ENCODE peak calls at places on chromosomes 12 and 14, in ten cellular contexts. One of them, this sample, is unnamed.

GRCh38 chr12:21026302-21026701 is 104.7 kb upstream of the SLCO1B1 start:
- DNase-seq in GM03348: no peak
- DNase-seq in tibial artery: no peak
- DNase-seq in activated CD8-positive, alpha-beta memory T cell treated with anti-CD3 and anti-CD28 coated beads for 24 hours: no peak
- DNase-seq in SW480: no peak
- DNase-seq in AG04450: no peak
- DNase-seq in midbrain: no peak
- DNase-seq in activated T-cell treated with anti-CD3 and anti-CD28 coated beads for 24 hours: no peak
- DNase-seq in ecto neural progenitor cell: no peak
- DNase-seq in left ventricle myocardium inferior: no peak
- DNase-seq in this sample: no peak

GRCh38 chr12:2934371-2934770 is 24.8 kb upstream of the TEAD4 start:
- DNase-seq in SW480: no peak
- DNase-seq in activated CD8-positive, alpha-beta memory T cell treated with anti-CD3 and anti-CD28 coated beads for 24 hours: no peak
- DNase-seq in midbrain: no peak
- DNase-seq in activated T-cell treated with anti-CD3 and anti-CD28 coated beads for 24 hours: no peak
- DNase-seq in left ventricle myocardium inferior: no peak
- DNase-seq in ecto neural progenitor cell: no peak
- DNase-seq in AG04450: no peak
- DNase-seq in GM03348: no peak
- DNase-seq in tibial artery: no peak
- DNase-seq in this sample: no peak

GRCh38 chr14:93013368-93013719 is 90.4 kb downstream of the CHGA start:
- DNase-seq in tibial artery: peak
- DNase-seq in activated CD8-positive, alpha-beta memory T cell treated with anti-CD3 and anti-CD28 coated beads for 24 hours: no peak
- DNase-seq in left ventricle myocardium inferior: no peak
- DNase-seq in AG04450: no peak
- DNase-seq in midbrain: no peak
- DNase-seq in SW480: peak
- DNase-seq in activated T-cell treated with anti-CD3 and anti-CD28 coated beads for 24 hours: no peak
- DNase-seq in GM03348: peak
- DNase-seq in ecto neural progenitor cell: no peak
- DNase-seq in this sample: no peak

GRCh38 chr14:71363961-71364360 is 456.7 kb downstream of the PCNX1 start:
- DNase-seq in activated T-cell treated with anti-CD3 and anti-CD28 coated beads for 24 hours: no peak
- DNase-seq in ecto neural progenitor cell: no peak
- DNase-seq in midbrain: no peak
- DNase-seq in activated CD8-positive, alpha-beta memory T cell treated with anti-CD3 and anti-CD28 coated beads for 24 hours: no peak
- DNase-seq in SW480: no peak
- DNase-seq in left ventricle myocardium inferior: no peak
- DNase-seq in GM03348: peak
- DNase-seq in tibial artery: no peak
- DNase-seq in AG04450: no peak
- DNase-seq in this sample: no peak

GRCh38 chr12:96170762-96171161 is 23.4 kb upstream of the ELK3 start:
- DNase-seq in midbrain: peak
- DNase-seq in tibial artery: no peak
- DNase-seq in left ventricle myocardium inferior: no peak
- DNase-seq in ecto neural progenitor cell: no peak
- DNase-seq in activated CD8-positive, alpha-beta memory T cell treated with anti-CD3 and anti-CD28 coated beads for 24 hours: no peak
- DNase-seq in activated T-cell treated with anti-CD3 and anti-CD28 coated beads for 24 hours: no peak
- DNase-seq in GM03348: no peak
- DNase-seq in SW480: no peak
- DNase-seq in AG04450: no peak
- DNase-seq in this sample: no peak

GRCh38 chr12:47818701-47819543 is 781 bp downstream of the HDAC7 start:
- DNase-seq in ecto neural progenitor cell: peak
- DNase-seq in AG04450: no peak
- DNase-seq in SW480: peak
- DNase-seq in GM03348: peak
- DNase-seq in midbrain: peak
- DNase-seq in left ventricle myocardium inferior: peak
- DNase-seq in activated T-cell treated with anti-CD3 and anti-CD28 coated beads for 24 hours: no peak
- DNase-seq in tibial artery: peak
- DNase-seq in activated CD8-positive, alpha-beta memory T cell treated with anti-CD3 and anti-CD28 coated beads for 24 hours: peak
- DNase-seq in this sample: no peak

GRCh38 chr12:55972906-55973597 is 826 bp upstream of the RAB5B start:
- DNase-seq in AG04450: no peak
- DNase-seq in ecto neural progenitor cell: no peak
- DNase-seq in tibial artery: no peak
- DNase-seq in SW480: peak
- DNase-seq in midbrain: no peak
- DNase-seq in left ventricle myocardium inferior: no peak
- DNase-seq in GM03348: no peak
- DNase-seq in activated CD8-positive, alpha-beta memory T cell treated with anti-CD3 and anti-CD28 coated beads for 24 hours: peak
- DNase-seq in activated T-cell treated with anti-CD3 and anti-CD28 coated beads for 24 hours: no peak
- DNase-seq in this sample: no peak

GRCh38 chr14:30547388-30548048 is 11.4 kb upstream of the G2E3 start:
- DNase-seq in AG04450: no peak
- DNase-seq in ecto neural progenitor cell: no peak
- DNase-seq in tibial artery: no peak
- DNase-seq in SW480: no peak
- DNase-seq in GM03348: no peak
- DNase-seq in left ventricle myocardium inferior: no peak
- DNase-seq in midbrain: no peak
- DNase-seq in activated CD8-positive, alpha-beta memory T cell treated with anti-CD3 and anti-CD28 coated beads for 24 hours: no peak
- DNase-seq in activated T-cell treated with anti-CD3 and anti-CD28 coated beads for 24 hours: no peak
- DNase-seq in this sample: no peak

GRCh38 chr14:75334191-75335051 is 55.8 kb downstream of the FOS start:
- DNase-seq in SW480: no peak
- DNase-seq in left ventricle myocardium inferior: peak
- DNase-seq in AG04450: no peak
- DNase-seq in tibial artery: peak
- DNase-seq in activated T-cell treated with anti-CD3 and anti-CD28 coated beads for 24 hours: peak
- DNase-seq in GM03348: peak
- DNase-seq in activated CD8-positive, alpha-beta memory T cell treated with anti-CD3 and anti-CD28 coated beads for 24 hours: peak
- DNase-seq in ecto neural progenitor cell: no peak
- DNase-seq in midbrain: no peak
- DNase-seq in this sample: peak

GRCh38 chr14:99280041-99280731 is 8.2 kb upstream of the BCL11B start:
- DNase-seq in activated CD8-positive, alpha-beta memory T cell treated with anti-CD3 and anti-CD28 coated beads for 24 hours: no peak
- DNase-seq in ecto neural progenitor cell: no peak
- DNase-seq in SW480: no peak
- DNase-seq in activated T-cell treated with anti-CD3 and anti-CD28 coated beads for 24 hours: no peak
- DNase-seq in left ventricle myocardium inferior: no peak
- DNase-seq in midbrain: no peak
- DNase-seq in tibial artery: no peak
- DNase-seq in AG04450: no peak
- DNase-seq in GM03348: no peak
- DNase-seq in this sample: no peak

GRCh38 chr14:22560638-22561365 is 28.2 kb downstream of the DAD1 start:
- DNase-seq in SW480: no peak
- DNase-seq in midbrain: no peak
- DNase-seq in AG04450: no peak
- DNase-seq in activated T-cell treated with anti-CD3 and anti-CD28 coated beads for 24 hours: peak
- DNase-seq in left ventricle myocardium inferior: no peak
- DNase-seq in activated CD8-positive, alpha-beta memory T cell treated with anti-CD3 and anti-CD28 coated beads for 24 hours: peak
- DNase-seq in ecto neural progenitor cell: no peak
- DNase-seq in tibial artery: no peak
- DNase-seq in GM03348: no peak
- DNase-seq in this sample: no peak

GRCh38 chr12:109182041-109182839 is 65.9 kb downstream of the ACACB start:
- DNase-seq in GM03348: no peak
- DNase-seq in AG04450: no peak
- DNase-seq in activated T-cell treated with anti-CD3 and anti-CD28 coated beads for 24 hours: no peak
- DNase-seq in midbrain: peak
- DNase-seq in tibial artery: no peak
- DNase-seq in left ventricle myocardium inferior: no peak
- DNase-seq in activated CD8-positive, alpha-beta memory T cell treated with anti-CD3 and anti-CD28 coated beads for 24 hours: no peak
- DNase-seq in ecto neural progenitor cell: no peak
- DNase-seq in SW480: no peak
- DNase-seq in this sample: peak

GRCh38 chr14:105665951-105666277 is 139.5 kb downstream of the TMEM121 start:
- DNase-seq in SW480: no peak
- DNase-seq in tibial artery: no peak
- DNase-seq in ecto neural progenitor cell: no peak
- DNase-seq in AG04450: no peak
- DNase-seq in activated CD8-positive, alpha-beta memory T cell treated with anti-CD3 and anti-CD28 coated beads for 24 hours: no peak
- DNase-seq in GM03348: no peak
- DNase-seq in left ventricle myocardium inferior: no peak
- DNase-seq in activated T-cell treated with anti-CD3 and anti-CD28 coated beads for 24 hours: no peak
- DNase-seq in midbrain: no peak
- DNase-seq in this sample: no peak

GRCh38 chr12:109461049-109461845 is 15.9 kb downstream of the KCTD10 start:
- DNase-seq in ecto neural progenitor cell: no peak
- DNase-seq in activated T-cell treated with anti-CD3 and anti-CD28 coated beads for 24 hours: no peak
- DNase-seq in AG04450: no peak
- DNase-seq in left ventricle myocardium inferior: peak
- DNase-seq in activated CD8-positive, alpha-beta memory T cell treated with anti-CD3 and anti-CD28 coated beads for 24 hours: no peak
- DNase-seq in tibial artery: no peak
- DNase-seq in midbrain: peak
- DNase-seq in SW480: peak
- DNase-seq in GM03348: peak
- DNase-seq in this sample: peak

GRCh38 chr12:79959484-79959883 is 24.6 kb upstream of the PPP1R12A start:
- DNase-seq in activated T-cell treated with anti-CD3 and anti-CD28 coated beads for 24 hours: no peak
- DNase-seq in SW480: no peak
- DNase-seq in ecto neural progenitor cell: no peak
- DNase-seq in activated CD8-positive, alpha-beta memory T cell treated with anti-CD3 and anti-CD28 coated beads for 24 hours: no peak
- DNase-seq in GM03348: no peak
- DNase-seq in tibial artery: no peak
- DNase-seq in AG04450: no peak
- DNase-seq in left ventricle myocardium inferior: no peak
- DNase-seq in midbrain: peak
- DNase-seq in this sample: peak

GRCh38 chr12:28611501-28611900 is 421.2 kb downstream of the CCDC91 start:
- DNase-seq in SW480: no peak
- DNase-seq in activated CD8-positive, alpha-beta memory T cell treated with anti-CD3 and anti-CD28 coated beads for 24 hours: no peak
- DNase-seq in AG04450: no peak
- DNase-seq in midbrain: no peak
- DNase-seq in tibial artery: no peak
- DNase-seq in GM03348: no peak
- DNase-seq in left ventricle myocardium inferior: no peak
- DNase-seq in ecto neural progenitor cell: no peak
- DNase-seq in activated T-cell treated with anti-CD3 and anti-CD28 coated beads for 24 hours: no peak
- DNase-seq in this sample: no peak

GRCh38 chr12:123982269-123982668 is 9.3 kb downstream of the ZNF664 start:
- DNase-seq in ecto neural progenitor cell: no peak
- DNase-seq in activated CD8-positive, alpha-beta memory T cell treated with anti-CD3 and anti-CD28 coated beads for 24 hours: peak
- DNase-seq in tibial artery: no peak
- DNase-seq in midbrain: no peak
- DNase-seq in AG04450: no peak
- DNase-seq in left ventricle myocardium inferior: no peak
- DNase-seq in activated T-cell treated with anti-CD3 and anti-CD28 coated beads for 24 hours: no peak
- DNase-seq in GM03348: no peak
- DNase-seq in SW480: no peak
- DNase-seq in this sample: no peak

GRCh38 chr14:75258079-75258802 is 20.4 kb upstream of the FOS start:
- DNase-seq in activated T-cell treated with anti-CD3 and anti-CD28 coated beads for 24 hours: no peak
- DNase-seq in activated CD8-positive, alpha-beta memory T cell treated with anti-CD3 and anti-CD28 coated beads for 24 hours: no peak
- DNase-seq in left ventricle myocardium inferior: no peak
- DNase-seq in GM03348: peak
- DNase-seq in SW480: no peak
- DNase-seq in ecto neural progenitor cell: no peak
- DNase-seq in tibial artery: peak
- DNase-seq in AG04450: no peak
- DNase-seq in midbrain: no peak
- DNase-seq in this sample: no peak

GRCh38 chr12:3600951-3601350 is 109.9 kb downstream of the PRMT8 start:
- DNase-seq in activated T-cell treated with anti-CD3 and anti-CD28 coated beads for 24 hours: no peak
- DNase-seq in ecto neural progenitor cell: no peak
- DNase-seq in activated CD8-positive, alpha-beta memory T cell treated with anti-CD3 and anti-CD28 coated beads for 24 hours: no peak
- DNase-seq in tibial artery: no peak
- DNase-seq in SW480: no peak
- DNase-seq in left ventricle myocardium inferior: no peak
- DNase-seq in AG04450: no peak
- DNase-seq in GM03348: no peak
- DNase-seq in midbrain: no peak
- DNase-seq in this sample: no peak

GRCh38 chr14:102040153-102040552 is 46.7 kb downstream of the HSP90AA1 start:
- DNase-seq in SW480: no peak
- DNase-seq in activated CD8-positive, alpha-beta memory T cell treated with anti-CD3 and anti-CD28 coated beads for 24 hours: no peak
- DNase-seq in midbrain: no peak
- DNase-seq in activated T-cell treated with anti-CD3 and anti-CD28 coated beads for 24 hours: no peak
- DNase-seq in AG04450: no peak
- DNase-seq in ecto neural progenitor cell: no peak
- DNase-seq in left ventricle myocardium inferior: no peak
- DNase-seq in GM03348: no peak
- DNase-seq in tibial artery: no peak
- DNase-seq in this sample: no peak

GRCh38 chr12:12095016-12095415 is 24.3 kb downstream of the BCL2L14 start:
- DNase-seq in activated CD8-positive, alpha-beta memory T cell treated with anti-CD3 and anti-CD28 coated beads for 24 hours: no peak
- DNase-seq in activated T-cell treated with anti-CD3 and anti-CD28 coated beads for 24 hours: no peak
- DNase-seq in left ventricle myocardium inferior: no peak
- DNase-seq in AG04450: no peak
- DNase-seq in ecto neural progenitor cell: no peak
- DNase-seq in tibial artery: no peak
- DNase-seq in SW480: no peak
- DNase-seq in GM03348: no peak
- DNase-seq in midbrain: no peak
- DNase-seq in this sample: no peak

GRCh38 chr14:29028973-29029582 is 262.5 kb downstream of the FOXG1 start:
- DNase-seq in activated T-cell treated with anti-CD3 and anti-CD28 coated beads for 24 hours: no peak
- DNase-seq in ecto neural progenitor cell: peak
- DNase-seq in GM03348: no peak
- DNase-seq in activated CD8-positive, alpha-beta memory T cell treated with anti-CD3 and anti-CD28 coated beads for 24 hours: no peak
- DNase-seq in SW480: peak
- DNase-seq in tibial artery: no peak
- DNase-seq in midbrain: no peak
- DNase-seq in left ventricle myocardium inferior: no peak
- DNase-seq in AG04450: no peak
- DNase-seq in this sample: no peak

GRCh38 chr12:121590476-121591143 is 9.8 kb upstream of the KDM2B start:
- DNase-seq in GM03348: peak
- DNase-seq in left ventricle myocardium inferior: no peak
- DNase-seq in ecto neural progenitor cell: no peak
- DNase-seq in midbrain: no peak
- DNase-seq in tibial artery: no peak
- DNase-seq in activated CD8-positive, alpha-beta memory T cell treated with anti-CD3 and anti-CD28 coated beads for 24 hours: peak
- DNase-seq in SW480: no peak
- DNase-seq in activated T-cell treated with anti-CD3 and anti-CD28 coated beads for 24 hours: peak
- DNase-seq in AG04450: no peak
- DNase-seq in this sample: no peak

GRCh38 chr12:112124918-112125249 is 476 bp upstream of the TRAFD1 start:
- DNase-seq in midbrain: no peak
- DNase-seq in tibial artery: no peak
- DNase-seq in SW480: no peak
- DNase-seq in activated CD8-positive, alpha-beta memory T cell treated with anti-CD3 and anti-CD28 coated beads for 24 hours: no peak
- DNase-seq in activated T-cell treated with anti-CD3 and anti-CD28 coated beads for 24 hours: no peak
- DNase-seq in ecto neural progenitor cell: no peak
- DNase-seq in left ventricle myocardium inferior: no peak
- DNase-seq in AG04450: no peak
- DNase-seq in GM03348: no peak
- DNase-seq in this sample: no peak

GRCh38 chr12:4210158-4210557 is 63.4 kb upstream of the CCND2 start:
- DNase-seq in activated T-cell treated with anti-CD3 and anti-CD28 coated beads for 24 hours: no peak
- DNase-seq in activated CD8-positive, alpha-beta memory T cell treated with anti-CD3 and anti-CD28 coated beads for 24 hours: no peak
- DNase-seq in SW480: no peak
- DNase-seq in ecto neural progenitor cell: no peak
- DNase-seq in midbrain: no peak
- DNase-seq in left ventricle myocardium inferior: no peak
- DNase-seq in GM03348: no peak
- DNase-seq in tibial artery: no peak
- DNase-seq in AG04450: no peak
- DNase-seq in this sample: no peak

GRCh38 chr12:10395390-10395998 is 5.7 kb upstream of the KLRK1 start:
- DNase-seq in AG04450: peak
- DNase-seq in GM03348: peak
- DNase-seq in SW480: peak
- DNase-seq in activated T-cell treated with anti-CD3 and anti-CD28 coated beads for 24 hours: no peak
- DNase-seq in midbrain: no peak
- DNase-seq in tibial artery: peak
- DNase-seq in left ventricle myocardium inferior: no peak
- DNase-seq in activated CD8-positive, alpha-beta memory T cell treated with anti-CD3 and anti-CD28 coated beads for 24 hours: no peak
- DNase-seq in ecto neural progenitor cell: no peak
- DNase-seq in this sample: peak

GRCh38 chr12:304815-305214 is 42.2 kb upstream of the SLC6A13 start:
- DNase-seq in SW480: no peak
- DNase-seq in activated T-cell treated with anti-CD3 and anti-CD28 coated beads for 24 hours: no peak
- DNase-seq in midbrain: no peak
- DNase-seq in GM03348: no peak
- DNase-seq in ecto neural progenitor cell: no peak
- DNase-seq in left ventricle myocardium inferior: no peak
- DNase-seq in activated CD8-positive, alpha-beta memory T cell treated with anti-CD3 and anti-CD28 coated beads for 24 hours: no peak
- DNase-seq in tibial artery: no peak
- DNase-seq in AG04450: no peak
- DNase-seq in this sample: no peak

GRCh38 chr14:96479435-96480146 is 22.6 kb upstream of the PAPOLA start:
- DNase-seq in GM03348: no peak
- DNase-seq in SW480: no peak
- DNase-seq in midbrain: no peak
- DNase-seq in activated T-cell treated with anti-CD3 and anti-CD28 coated beads for 24 hours: no peak
- DNase-seq in activated CD8-positive, alpha-beta memory T cell treated with anti-CD3 and anti-CD28 coated beads for 24 hours: no peak
- DNase-seq in ecto neural progenitor cell: no peak
- DNase-seq in left ventricle myocardium inferior: no peak
- DNase-seq in tibial artery: no peak
- DNase-seq in AG04450: no peak
- DNase-seq in this sample: no peak

This sample was measured in pons.